ENCODE peak calls at places on chromosomes 1 and 21, in nine cellular contexts. P is ovary, U is esophagus muscularis mucosa, H is tibial nerve, C is NB4, R is stomach, Y is right lobe of liver, Z is IMR-90, T is uterus. M is an unnamed sample.

GRCh38 chr1:22447581-22448215 is 4.0 kb upstream of the ZBTB40 start:
- DNase-seq in U (no peak), T (no peak), P (no peak), Y (no peak), C (no peak), H (no peak), Z (peak; percentile 78), R (no peak), M (no peak)

GRCh38 chr1:224175615-224176014 is 7.4 kb upstream of the DEGS1 start:
- DNase-seq in H (no peak), C (no peak), P (peak; percentile 26), U (no peak), R (no peak), T (no peak), Z (peak; percentile 5), Y (no peak), M (peak; percentile 34)

GRCh38 chr1:91883470-91883869 is 2.5 kb downstream of the TGFBR3 start:
- DNase-seq in C (peak; percentile 23), P (no peak), Z (peak; percentile 62), R (no peak), U (no peak), T (no peak), Y (no peak), H (no peak), M (no peak)

GRCh38 chr1:183877321-183877720 is 72.4 kb downstream of the RGL1 start:
- DNase-seq in C (no peak), Z (peak; percentile 31), Y (no peak), P (peak; percentile 78), U (no peak), H (peak; percentile 76), T (peak; percentile 74), R (peak; percentile 53), M (peak; percentile 60)

GRCh38 chr1:226548281-226549093 is at the start of gene STUM:
- DNase-seq in Z (peak; percentile 9), Y (no peak), H (no peak), R (peak; percentile 42), T (no peak), P (peak; percentile 34), C (peak; percentile 40), U (no peak), M (no peak)

GRCh38 chr1:945910-946565 is 13.0 kb downstream of the NOC2L start:
- DNase-seq in Y (no peak), R (no peak), P (no peak), H (no peak), U (no peak), C (no peak), Z (no peak), T (no peak), M (no peak)

GRCh38 chr1:29289493-29289892 is 53.2 kb downstream of the PTPRU start:
- DNase-seq in R (no peak), U (no peak), P (no peak), C (no peak), H (no peak), Y (no peak), Z (no peak), T (no peak), M (no peak)

GRCh38 chr1:16073490-16074104 is at the start of gene FAM131C:
- DNase-seq in P (peak; percentile 41), C (peak; percentile 42), T (no peak), Y (no peak), R (peak; percentile 52), H (no peak), U (no peak), Z (no peak), M (no peak)

GRCh38 chr1:240869071-240869470 is 257.1 kb upstream of the GREM2 start:
- DNase-seq in C (no peak), T (no peak), H (no peak), R (no peak), U (no peak), Z (no peak), P (no peak), Y (no peak), M (no peak)

GRCh38 chr1:7388141-7388487 is 383.0 kb upstream of the VAMP3 start:
- DNase-seq in P (peak; percentile 50), C (no peak), H (no peak), Y (no peak), R (peak; percentile 26), U (peak; percentile 53), Z (no peak), T (peak; percentile 35), M (peak; percentile 61)

GRCh38 chr1:115980156-115980555 is 3.8 kb downstream of the SLC22A15 start:
- DNase-seq in H (no peak), P (no peak), Y (no peak), C (no peak), U (no peak), R (no peak), Z (no peak), T (no peak), M (no peak)

GRCh38 chr1:115712911-115713609 is 55.5 kb downstream of the CASQ2 start:
- DNase-seq in U (no peak), P (no peak), Z (no peak), H (no peak), R (no peak), T (no peak), C (no peak), Y (no peak), M (no peak)

DNA sequence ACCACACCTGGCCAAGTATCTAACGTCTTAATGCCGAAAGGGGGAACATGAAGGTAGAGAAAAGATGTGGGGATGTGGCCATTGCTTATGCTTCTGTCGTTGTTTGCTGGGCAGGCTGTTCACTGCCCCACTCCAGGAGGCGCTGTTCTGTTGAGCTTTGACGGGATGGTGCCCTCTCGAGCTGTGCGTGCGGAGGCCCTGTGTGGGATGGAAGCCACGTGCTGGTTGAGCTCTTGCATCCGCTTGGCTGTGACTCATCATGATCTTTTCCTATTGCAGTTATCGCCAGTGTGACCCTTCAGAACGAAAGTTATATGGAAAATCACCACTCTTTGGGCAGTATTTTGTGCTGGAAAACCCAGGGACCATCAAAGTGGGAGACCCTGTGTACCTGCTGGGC is 26.3 kb downstream of the MTARC1 start:
- DNase-seq in T (no peak), Y (no peak), C (peak; percentile 40), P (no peak), H (no peak), Z (no peak), U (no peak), R (no peak), M (no peak)
- TF ChIP-seq CTCF in T (no peak), Y (no peak), C (no peak), P (no peak), H (no peak), Z (no peak), U (no peak), R (no peak), M (no peak)

DNA sequence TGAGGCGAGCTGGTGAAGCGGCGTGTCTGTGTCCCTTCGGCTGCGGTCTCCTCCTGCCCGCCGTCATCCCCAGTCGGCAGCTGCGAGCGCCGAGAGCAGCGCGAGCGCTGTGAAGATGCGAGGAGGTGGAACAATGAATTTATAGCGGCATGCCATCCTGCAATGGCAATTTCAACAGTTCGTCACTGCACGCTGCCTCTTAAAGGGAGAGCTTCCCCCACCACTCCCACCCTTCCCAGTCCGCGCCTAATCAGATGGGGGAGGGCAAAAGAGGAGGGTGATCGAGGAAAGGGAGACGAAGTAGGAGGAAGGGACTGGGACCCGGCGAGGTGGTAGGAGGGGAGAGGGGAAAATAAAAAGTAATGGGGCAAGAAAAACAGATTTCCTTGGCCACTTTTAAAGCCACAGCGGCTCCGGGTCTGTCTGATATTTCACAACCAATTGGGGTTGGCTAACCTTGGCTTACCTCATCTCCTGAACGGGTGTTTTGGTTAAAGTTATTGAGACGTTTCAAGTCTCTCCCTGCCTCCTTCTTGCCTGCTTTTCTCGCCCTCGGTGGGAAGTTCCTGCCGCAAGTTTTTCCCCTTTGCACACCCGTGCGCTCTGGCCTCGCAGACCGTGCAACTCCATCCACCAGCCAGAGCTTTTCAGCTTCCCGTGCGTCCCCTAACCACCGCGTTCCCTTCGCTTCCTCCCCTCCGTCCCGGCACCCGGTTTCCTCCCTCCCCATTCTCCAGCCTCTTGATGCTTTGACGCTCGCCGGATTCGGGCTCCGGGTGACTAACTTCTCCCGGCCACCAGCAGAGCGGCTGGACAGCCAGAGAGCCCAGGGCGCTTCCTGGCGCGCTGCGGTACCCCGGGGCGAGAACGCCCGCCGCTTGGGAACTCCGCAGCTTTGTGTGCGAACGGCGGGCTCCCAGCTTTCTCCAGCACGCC is at the start of gene ADAMTS5:
- DNase-seq in T (peak; percentile 77), Z (peak; percentile 69), Y (peak; percentile 50), P (peak; percentile 75), R (peak; percentile 25), H (peak; percentile 39), U (no peak), C (peak; percentile 75), M (peak; percentile 45)
- TF ChIP-seq POLR2A in T (peak; percentile 61), Z (peak; percentile 65), Y (no peak), P (peak; percentile 45), R (no peak), H (no peak), U (peak; percentile 60), C (no peak), M (no peak)

DNA sequence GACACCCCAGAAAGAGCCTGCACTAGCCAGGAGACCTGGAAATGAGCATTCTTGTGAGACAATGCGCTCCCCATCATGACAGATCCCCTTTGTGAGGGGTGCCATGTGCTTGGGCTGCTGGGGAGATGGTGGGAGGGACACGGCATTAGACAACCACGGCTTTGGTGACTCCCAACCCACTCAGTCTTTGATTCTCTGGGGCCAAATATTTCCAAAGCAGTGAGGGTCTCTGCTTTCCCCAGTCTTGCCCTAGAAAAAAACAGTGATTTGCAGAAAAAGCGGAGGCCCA is 10.2 kb downstream of the SLC45A3 start:
- DNase-seq in T (no peak), P (no peak), H (no peak), R (no peak), Z (no peak), C (no peak), U (no peak), Y (no peak), M (no peak)
- H3K4me3 ChIP-seq in T (no peak overlapping the region), P (no peak overlapping the region), H (no peak overlapping the region), R (no peak overlapping the region), Z (no peak overlapping the region), C (no peak overlapping the region), U (no peak overlapping the region), Y (peak overlapping the region; percentile 12), M (no peak overlapping the region)

GRCh38 chr1:212310383-212310782 is 25.2 kb downstream of the PPP2R5A start:
- DNase-seq in Y (no peak), R (no peak), U (no peak), H (no peak), P (no peak), T (no peak), C (no peak), Z (no peak), M (no peak)
- TF ChIP-seq CTCF in Y (no peak), R (no peak), U (no peak), H (no peak), P (no peak), T (no peak), C (no peak), Z (no peak), M (no peak)

GRCh38 chr1:65360654-65361053 is 51.3 kb downstream of the DNAJC6 start:
- DNase-seq in R (no peak), H (no peak), Z (no peak), P (no peak), T (no peak), U (no peak), C (no peak), Y (no peak), M (no peak)
- TF ChIP-seq POLR2A in R (no peak), H (no peak), Z (no peak), P (no peak), T (no peak), U (no peak), C (no peak), Y (no peak), M (no peak)

DNA sequence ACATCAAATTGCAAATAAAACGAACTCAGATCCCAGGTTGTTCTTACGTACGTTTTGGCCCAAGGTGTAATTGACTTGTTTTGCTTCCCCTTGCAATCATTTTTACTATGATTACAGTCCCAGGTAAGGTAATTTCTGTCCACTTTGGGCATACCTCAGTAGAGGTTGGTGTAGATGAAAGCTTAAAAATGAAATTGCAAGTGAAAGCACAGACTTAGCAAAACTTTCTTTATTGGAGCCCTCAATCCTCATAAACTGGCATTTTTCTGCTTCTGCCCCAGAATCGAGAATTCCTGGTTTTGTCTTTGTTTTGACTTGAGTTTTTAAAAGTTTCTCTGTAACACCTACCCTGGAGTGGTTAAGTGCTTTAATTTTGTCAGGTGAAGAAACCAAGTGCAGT is 9.4 kb downstream of the MRPS6 start:
- DNase-seq in U (no peak), P (no peak), Z (no peak), R (no peak), Y (no peak), T (no peak), H (no peak), C (no peak), M (no peak)
- H3K4me3 ChIP-seq in U (no peak overlapping the region), P (no peak overlapping the region), Z (no peak overlapping the region), R (no peak overlapping the region), Y (no peak overlapping the region), T (no peak overlapping the region), H (no peak overlapping the region), C (no peak overlapping the region), M (no peak overlapping the region)